ENCODE peak calls at places on chromosomes 5 and 9, in six cellular contexts. Y is HT-29; W is tibial nerve; B is memory B cell; V is stimulated activated CD8-positive, alpha-beta memory T cell treated with anti-CD3 and anti-CD28 coated beads, Interleukin-4, amount 100 ng/mL, for 1 hour; G is upper lobe of right lung. Q is an unnamed sample.

GRCh38 chr9:14343236-14343947 is 29.5 kb upstream of the NFIB start:
- DNase-seq in Y (no peak), W (no peak), B (no peak), V (no peak), G (no peak), Q (no peak)

GRCh38 chr5:67215592-67216471 is 19.2 kb upstream of the CD180 start:
- DNase-seq in Y (peak), W (peak), B (peak), V (peak), G (peak), Q (peak)

GRCh38 chr9:125495137-125496119 is 211.6 kb downstream of the MAPKAP1 start:
- DNase-seq in Y (no peak), W (no peak), B (no peak), V (no peak), G (no peak), Q (no peak)

GRCh38 chr9:114611516-114612271 is 603 bp downstream of the TMEM268 start:
- DNase-seq in Y (peak), W (peak), B (no peak), V (no peak), G (peak), Q (peak)

GRCh38 chr9:133987946-133988665 is 4.0 kb downstream of the VAV2 start:
- DNase-seq in Y (no peak), W (peak), B (no peak), V (no peak), G (no peak), Q (no peak)

GRCh38 chr9:34413229-34413852 is 36.6 kb upstream of the MYORG start:
- DNase-seq in Y (peak), W (peak), B (no peak), V (no peak), G (no peak), Q (no peak)

GRCh38 chr9:89089176-89089575 is 89.4 kb downstream of the SHC3 start:
- DNase-seq in Y (no peak), W (no peak), B (no peak), V (no peak), G (no peak), Q (no peak)

GRCh38 chr9:131148966-131149677 is 23.7 kb downstream of the NUP214 start:
- DNase-seq in Y (no peak), W (no peak), B (no peak), V (no peak), G (no peak), Q (no peak)

GRCh38 chr5:2866622-2867372 is 115.3 kb upstream of the IRX2 start:
- DNase-seq in Y (no peak), W (no peak), B (no peak), V (no peak), G (peak), Q (no peak)

GRCh38 chr9:35611230-35611797 is 6.3 kb downstream of the TESK1 start:
- DNase-seq in Y (peak), W (no peak), B (peak), V (no peak), G (no peak), Q (peak)

GRCh38 chr5:116084891-116085715 is at the start of gene COMMD10:
- DNase-seq in Y (peak), W (peak), B (peak), V (peak), G (peak), Q (peak)

GRCh38 chr5:42454216-42454995 is 31.2 kb downstream of the GHR start:
- DNase-seq in Y (no peak), W (no peak), B (no peak), V (no peak), G (no peak), Q (no peak)

GRCh38 chr9:71765693-71766092 is 2.6 kb downstream of the CEMIP2 start:
- DNase-seq in Y (no peak), W (no peak), B (no peak), V (no peak), G (no peak), Q (no peak)

GRCh38 chr5:67214713-67215591 is 18.4 kb upstream of the CD180 start:
- DNase-seq in Y (peak), W (no peak), B (no peak), V (no peak), G (peak), Q (no peak)

GRCh38 chr5:172342907-172343306 is 59.3 kb upstream of the UBTD2 start:
- DNase-seq in Y (no peak), W (no peak), B (no peak), V (no peak), G (no peak), Q (no peak)

GRCh38 chr5:73450672-73451217 is 2.2 kb upstream of the FOXD1 start:
- DNase-seq in Y (no peak), W (no peak), B (no peak), V (no peak), G (no peak), Q (no peak)

GRCh38 chr9:134026561-134026960 is 1.3 kb downstream of the BRD3OS start:
- DNase-seq in Y (no peak), W (no peak), B (no peak), V (no peak), G (no peak), Q (no peak)

GRCh38 chr5:119878712-119879111 is 249.4 kb downstream of the FAM170A start:
- DNase-seq in Y (no peak), W (no peak), B (no peak), V (no peak), G (no peak), Q (no peak)

GRCh38 chr5:91263898-91264297 is 119.2 kb downstream of the ARRDC3 start:
- DNase-seq in Y (no peak), W (no peak), B (no peak), V (no peak), G (no peak), Q (no peak)

GRCh38 chr9:17135578-17135904 is 701 bp downstream of the CNTLN start:
- DNase-seq in Y (no peak), W (peak), B (no peak), V (no peak), G (no peak), Q (no peak)

GRCh38 chr9:36922548-36922947 is 111.5 kb downstream of the PAX5 start:
- DNase-seq in Y (no peak), W (no peak), B (no peak), V (no peak), G (no peak), Q (no peak)

GRCh38 chr5:42632501-42632900 is 124.1 kb upstream of the CCDC152 start:
- DNase-seq in Y (no peak), W (no peak), B (no peak), V (no peak), G (no peak), Q (no peak)

GRCh38 chr5:91136271-91136670 is 246.8 kb downstream of the ARRDC3 start:
- DNase-seq in Y (peak), W (no peak), B (no peak), V (no peak), G (no peak), Q (no peak)

GRCh38 chr5:94361161-94361560 is 257.2 kb downstream of the KIAA0825 start:
- DNase-seq in Y (no peak), W (no peak), B (no peak), V (no peak), G (no peak), Q (no peak)

GRCh38 chr5:87151547-87151946 is 116.1 kb upstream of the RASA1 start:
- DNase-seq in Y (peak), W (no peak), B (no peak), V (no peak), G (no peak), Q (no peak)

GRCh38 chr5:10582512-10582897 is 18.6 kb downstream of the ANKRD33B start:
- DNase-seq in Y (no peak), W (no peak), B (no peak), V (no peak), G (no peak), Q (no peak)

GRCh38 chr9:131524578-131525315 is 6.3 kb downstream of the UCK1 start:
- DNase-seq in Y (no peak), W (no peak), B (no peak), V (no peak), G (no peak), Q (no peak)

GRCh38 chr9:121242219-121242954 is 25.6 kb upstream of the GSN start:
- DNase-seq in Y (no peak), W (no peak), B (no peak), V (no peak), G (no peak), Q (no peak)

GRCh38 chr9:71796368-71796767 is 28.1 kb upstream of the CEMIP2 start:
- DNase-seq in Y (no peak), W (no peak), B (no peak), V (no peak), G (no peak), Q (no peak)

GRCh38 chr5:139391570-139392323 is 2.0 kb upstream of the MZB1 start:
- DNase-seq in Y (peak), W (no peak), B (no peak), V (no peak), G (no peak), Q (no peak)